ENCODE peak calls at places on chromosome X, in four cellular contexts. G, N, U and M are unnamed samples.
A peak's percentile ranks its signal among the peaks of the same experiment; 100 is the strongest.

GRCh38 chrX:74383611-74384010 is 37.7 kb upstream of the SLC16A2 start:
- DNase-seq in G (peak; percentile 46), N (peak; percentile 35), U (no peak), M (no peak)

GRCh38 chrX:102651242-102651967 is at the start of gene GPRASP1:
- DNase-seq in G (peak; percentile 47), N (peak; percentile 2), U (peak; percentile 9), M (peak; percentile 48)

GRCh38 chrX:130799393-130799792 is 103.6 kb downstream of the ENOX2 start:
- DNase-seq in G (no peak), N (peak; percentile 18), U (no peak), M (no peak)

GRCh38 chrX:136453771-136454170 is 34.0 kb upstream of the BRS3 start:
- DNase-seq in G (no peak), N (no peak), U (no peak), M (no peak)

GRCh38 chrX:100745205-100745604 is 13.3 kb upstream of the SYTL4 start:
- DNase-seq in G (no peak), N (no peak), U (no peak), M (no peak)

GRCh38 chrX:53047228-53047627 is 1.4 kb upstream of the GPR173 start:
- DNase-seq in G (no peak), N (no peak), U (no peak), M (no peak)

GRCh38 chrX:129599499-129599898 is 55.3 kb downstream of the APLN start:
- DNase-seq in G (no peak), N (no peak), U (no peak), M (no peak)

GRCh38 chrX:53374222-53374820 is 48.1 kb downstream of the SMC1A start:
- DNase-seq in G (no peak), N (no peak), U (no peak), M (no peak)

GRCh38 chrX:44507292-44507691 is 35.4 kb downstream of the FUNDC1 start:
- DNase-seq in G (no peak), N (no peak), U (no peak), M (no peak)

GRCh38 chrX:151722241-151722846 is 6.5 kb downstream of the FATE1 start:
- DNase-seq in G (no peak), N (no peak), U (no peak), M (no peak)

GRCh38 chrX:148422531-148422930 is 77.9 kb upstream of the AFF2 start:
- DNase-seq in G (no peak), N (no peak), U (no peak), M (no peak)

GRCh38 chrX:22952011-22952410 is 47.7 kb upstream of the DDX53 start:
- DNase-seq in G (no peak), N (peak; percentile 59), U (no peak), M (no peak)

GRCh38 chrX:74445099-74445498 is 23.8 kb downstream of the SLC16A2 start:
- DNase-seq in G (no peak), N (no peak), U (no peak), M (no peak)

GRCh38 chrX:16712116-16712824 is at the start of gene CTPS2:
- DNase-seq in G (peak; percentile 73), N (peak; percentile 33), U (no peak), M (peak; percentile 72)

DNA sequence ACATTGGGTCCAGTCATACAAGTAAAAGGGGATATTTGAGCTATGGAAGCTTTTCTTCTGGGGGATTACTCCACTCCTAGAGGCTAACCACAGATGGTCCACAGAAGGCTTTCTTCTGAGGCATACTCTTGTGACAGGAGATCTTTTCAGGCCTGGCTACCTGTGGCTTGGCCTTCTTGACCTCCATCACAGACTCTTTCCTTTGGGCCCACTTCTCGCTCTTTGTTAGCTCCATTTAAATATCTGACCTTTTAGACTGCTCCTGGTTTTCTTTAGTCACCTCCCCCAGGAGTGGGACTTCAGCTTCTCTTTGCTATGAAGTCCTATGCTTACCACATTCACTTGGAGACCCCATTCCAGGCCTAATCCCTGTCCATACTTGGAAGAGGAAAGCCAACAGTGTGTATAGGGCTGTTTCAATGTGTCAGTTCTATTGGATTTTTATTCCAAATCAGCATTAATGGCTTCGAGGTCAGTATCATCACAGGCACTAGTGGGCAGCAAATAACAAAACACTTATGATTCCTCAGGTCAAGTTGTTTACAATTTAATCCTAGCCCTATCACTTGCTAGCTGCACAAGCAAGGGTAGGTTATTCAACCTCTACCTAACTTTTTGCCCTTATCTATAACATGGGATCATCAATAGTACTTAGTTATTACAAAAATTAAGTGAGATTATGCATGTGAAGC is 26.3 kb downstream of the GPC3 start:
- DNase-seq in G (no peak), N (no peak), U (no peak), M (no peak)
- H3K27ac ChIP-seq in G (no peak overlapping the region), N (no peak overlapping the region), U (no peak overlapping the region), M (no peak overlapping the region)

DNA sequence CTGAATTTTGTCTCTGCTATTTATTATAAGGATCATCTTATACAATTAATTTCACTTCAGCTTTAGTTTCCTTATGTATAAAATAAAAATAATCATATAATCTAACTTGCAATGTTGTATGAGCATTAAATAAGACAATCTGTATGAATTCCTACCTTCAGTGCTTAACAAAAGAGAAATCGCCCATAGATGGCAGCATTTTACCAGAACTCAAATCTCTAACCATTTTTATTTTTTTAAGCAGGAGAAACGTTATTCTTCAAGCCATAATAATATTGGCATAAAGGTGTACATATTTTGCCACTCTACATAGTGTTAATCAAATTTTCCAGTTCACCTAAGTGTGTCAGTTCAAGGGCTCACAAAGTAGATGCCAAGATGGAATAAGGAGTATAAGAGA is 78.8 kb downstream of the TMEM47 start:
- DNase-seq in G (no peak), N (peak; percentile 32), U (no peak), M (no peak)
- TF ChIP-seq CTCF in G (peak; percentile 54), N (peak; percentile 26), U (no peak), M (peak; percentile 33)

GRCh38 chrX:20968996-20969395 is 405.2 kb upstream of the CNKSR2 start:
- DNase-seq in G (no peak), N (no peak), U (no peak), M (no peak)
- H3K27ac ChIP-seq in G (no peak overlapping the region), N (no peak overlapping the region), U (no peak overlapping the region), M (no peak overlapping the region)

DNA sequence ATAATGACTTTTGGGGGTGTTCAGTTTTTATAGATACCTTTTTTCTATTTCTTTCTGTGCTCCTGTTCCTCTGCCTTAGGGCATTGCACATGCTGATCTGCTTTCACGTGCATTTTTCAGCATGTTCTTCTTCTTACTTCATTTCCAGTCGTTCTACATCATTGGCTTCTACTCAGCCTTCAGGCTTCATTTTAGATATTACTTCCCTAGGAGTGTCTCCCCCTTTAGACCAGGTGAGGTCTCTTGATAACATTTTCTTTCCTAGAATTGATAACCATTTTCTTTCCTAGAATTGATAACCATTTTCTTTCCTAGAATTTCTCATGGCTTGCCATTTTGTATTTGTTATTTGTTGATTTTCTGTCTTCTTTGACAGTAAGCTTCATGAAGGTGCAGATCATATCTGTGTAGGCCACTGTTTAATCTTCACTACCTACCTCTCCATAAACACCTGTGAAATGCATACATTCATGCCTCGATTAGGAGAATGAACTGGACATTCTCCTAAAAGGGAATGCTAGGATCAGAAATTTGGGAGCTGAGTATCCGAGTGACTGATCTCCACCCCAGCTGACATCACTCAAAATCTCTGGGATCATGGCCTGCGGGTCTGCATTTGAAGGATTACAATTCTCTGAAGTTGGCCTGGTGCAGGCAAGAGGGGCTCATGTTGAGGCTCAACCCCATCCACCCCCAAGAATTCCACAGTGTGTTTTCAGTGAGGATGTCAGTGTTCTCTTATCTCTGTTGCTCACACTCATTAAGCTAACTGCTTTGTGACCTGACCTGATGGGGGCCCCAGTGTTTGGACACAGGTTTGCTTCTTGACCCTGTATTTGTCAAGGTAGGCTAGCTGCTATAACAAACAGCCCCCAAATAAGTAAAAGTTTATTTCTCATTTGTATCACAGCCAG is 45.7 kb downstream of the GYG2 start:
- DNase-seq in G (no peak), N (no peak), U (no peak), M (no peak)
- TF ChIP-seq CTCF in G (no peak), N (no peak), U (no peak), M (no peak)

DNA sequence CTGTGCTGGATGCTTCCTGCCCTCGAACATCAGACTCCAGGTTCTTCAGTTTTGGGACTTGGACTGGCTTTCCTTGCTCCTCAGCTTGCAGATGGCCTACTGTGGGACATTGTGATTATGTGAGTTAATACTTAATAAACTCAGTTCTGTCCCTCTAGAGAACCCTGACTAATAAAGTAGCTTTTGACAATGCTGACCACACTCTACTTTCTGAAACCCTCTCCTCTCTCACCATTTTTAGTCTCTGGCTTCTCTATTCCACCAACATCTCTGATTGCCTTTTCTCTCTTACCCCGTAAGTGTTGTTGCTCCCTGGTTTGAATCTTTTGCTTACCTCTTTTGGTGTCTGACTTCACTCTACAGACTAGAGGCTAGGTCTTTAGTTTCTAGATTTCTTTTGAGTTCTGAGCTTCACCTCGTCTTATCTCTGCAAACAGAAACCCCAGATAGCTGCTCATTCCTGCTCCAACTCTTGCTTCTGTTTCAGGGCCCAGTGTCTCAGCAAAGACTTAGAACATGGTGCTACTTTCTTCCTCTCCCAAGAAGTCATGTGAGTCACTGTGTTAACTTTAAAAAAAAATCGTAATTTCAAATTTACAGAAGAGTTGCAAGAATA is 11.4 kb downstream of the TMSB4X start:
- DNase-seq in G (no peak), N (no peak), U (no peak), M (no peak)
- H3K27ac ChIP-seq in G (no peak overlapping the region), N (no peak overlapping the region), U (no peak overlapping the region), M (no peak overlapping the region)

GRCh38 chrX:125132274-125132673 is 187.4 kb upstream of the TEX13C start:
- DNase-seq in G (no peak), N (no peak), U (no peak), M (no peak)
- TF ChIP-seq CTCF in G (peak; percentile 34), N (no peak), U (no peak), M (peak; percentile 18)

DNA sequence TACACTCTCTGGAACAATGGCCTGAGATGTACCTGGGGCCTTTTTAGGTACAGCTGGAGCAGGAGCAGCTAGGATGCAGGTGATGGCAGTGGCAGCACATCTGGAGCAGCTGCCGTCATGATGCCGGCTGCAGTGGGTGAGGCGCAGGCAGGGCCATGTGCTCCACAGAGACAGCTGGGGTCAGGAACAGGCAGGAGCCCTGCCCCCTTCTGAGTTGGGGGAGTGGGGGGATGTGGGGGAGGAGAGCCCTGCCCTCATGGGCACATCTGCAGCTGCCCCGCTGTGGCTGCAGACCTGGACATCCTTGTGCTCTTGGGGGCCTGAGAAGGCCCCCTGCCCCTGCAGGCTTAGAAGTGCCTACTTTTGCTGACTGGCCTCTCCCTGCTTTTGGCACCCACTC is 352.8 kb upstream of the PABPC5 start:
- DNase-seq in G (no peak), N (no peak), U (no peak), M (no peak)
- H3K27ac ChIP-seq in G (no peak overlapping the region), N (no peak overlapping the region), U (no peak overlapping the region), M (no peak overlapping the region)

GRCh38 chrX:114037515-114037914 is 546.4 kb upstream of the HTR2C start:
- DNase-seq in G (no peak), N (no peak), U (no peak), M (no peak)
- TF ChIP-seq CTCF in G (no peak), N (no peak), U (no peak), M (no peak)